ENCODE peak calls at places on chromosomes 16 and 17, in four cellular contexts. E is tibial artery, R is right atrium auricular region, I is colonic mucosa. G is an unnamed sample.

GRCh38 chr16:20899503-20900298 is 457 bp downstream of the DCUN1D3 start:
- DNase-seq in E (peak; percentile 43), R (no peak), I (peak; percentile 48), G (peak; percentile 51)

GRCh38 chr17:66426397-66427033 is 124.1 kb downstream of the PRKCA start:
- DNase-seq in E (no peak), R (no peak), I (peak; percentile 48), G (no peak)

GRCh38 chr16:69424935-69425784 is 741 bp downstream of the CYB5B start:
- DNase-seq in E (no peak), R (no peak), I (no peak), G (no peak)

GRCh38 chr17:62724398-62725146 is 83.5 kb downstream of the MARCHF10 start:
- DNase-seq in E (no peak), R (no peak), I (no peak), G (no peak)

GRCh38 chr17:22703204-22703603 is 1010.9 kb downstream of the KCNJ18 start:
- DNase-seq in E (no peak), R (no peak), I (no peak), G (no peak)

GRCh38 chr17:12041316-12041715 is 20.6 kb downstream of the MAP2K4 start:
- DNase-seq in E (no peak), R (no peak), I (no peak), G (no peak)

GRCh38 chr16:4873091-4873490 is 25.8 kb downstream of the UBN1 start:
- DNase-seq in E (no peak), R (no peak), I (no peak), G (no peak)

GRCh38 chr17:74825952-74826713 is 33.6 kb downstream of the GRIN2C start:
- DNase-seq in E (no peak), R (no peak), I (no peak), G (no peak)

GRCh38 chr17:47275245-47275984 is 21.8 kb downstream of the ITGB3 start:
- DNase-seq in E (peak; percentile 94), R (peak; percentile 80), I (peak; percentile 75), G (peak; percentile 88)

GRCh38 chr16:51762081-51762995 is 611.3 kb upstream of the SALL1 start:
- DNase-seq in E (peak; percentile 37), R (peak; percentile 62), I (peak; percentile 74), G (peak; percentile 84)

GRCh38 chr16:74740795-74741304 is 33.8 kb downstream of the FA2H start:
- DNase-seq in E (no peak), R (no peak), I (peak; percentile 88), G (peak; percentile 50)

GRCh38 chr17:31538080-31538762 is 146.7 kb downstream of the RAB11FIP4 start:
- DNase-seq in E (no peak), R (no peak), I (no peak), G (no peak)

GRCh38 chr16:2256531-2257140 is 5.2 kb upstream of the ECI1 start:
- DNase-seq in E (no peak), R (no peak), I (no peak), G (no peak)

GRCh38 chr17:47966079-47966519 is 4.8 kb upstream of the CDK5RAP3 start:
- DNase-seq in E (no peak), R (no peak), I (peak; percentile 92), G (no peak)

GRCh38 chr17:45289316-45290268 is 27.2 kb downstream of the MAP3K14 start:
- DNase-seq in E (no peak), R (no peak), I (no peak), G (no peak)
- H3K36me3 ChIP-seq in E (peaks cover 55% of the 10 kb centered on the region), R (peaks cover 57% of the 10 kb centered on the region), I (peaks cover 17% of the 10 kb centered on the region), G (no peaks in the 10 kb centered on the region)

GRCh38 chr17:68542698-68543463 is 30.7 kb downstream of the PRKAR1A start:
- DNase-seq in E (no peak), R (no peak), I (no peak), G (no peak)
- H3K36me3 ChIP-seq in E (peaks cover 42% of the 10 kb centered on the region), R (peaks cover 29% of the 10 kb centered on the region), I (no peaks in the 10 kb centered on the region), G (peaks cover 47% of the 10 kb centered on the region)

GRCh38 chr17:4978720-4979119 is 8.8 kb downstream of the CAMTA2 start:
- DNase-seq in E (no peak), R (no peak), I (no peak), G (no peak)
- H3K36me3 ChIP-seq in E (peaks cover 96% of the 10 kb centered on the region), R (peaks cover 65% of the 10 kb centered on the region), I (no peaks in the 10 kb centered on the region), G (peaks cover 24% of the 10 kb centered on the region)

GRCh38 chr16:89730610-89731234 is 9.4 kb downstream of the ZNF276 start:
- DNase-seq in E (no peak), R (no peak), I (no peak), G (no peak)
- H3K36me3 ChIP-seq in E (peaks cover 97% of the 10 kb centered on the region), R (peaks cover 94% of the 10 kb centered on the region), I (peaks cover 39% of the 10 kb centered on the region), G (peaks cover 37% of the 10 kb centered on the region)